ENCODE peak calls at places on chromosomes 1 and 21, in seven cellular contexts. I is astrocyte of the cerebellum, W is chondrocyte, G is PC-3, L is spleen, K is neural crest cell, X is vagina. U is an unnamed sample.

GRCh38 chr1:111605553-111605952 is 14.0 kb upstream of the RAP1A start:
- DNase-seq in W (no peak), K (no peak), G (no peak), L (no peak), X (no peak), I (peak), U (no peak)

GRCh38 chr1:193270996-193271395 is 84.6 kb upstream of the B3GALT2 start:
- DNase-seq in I (peak), W (no peak), L (no peak), G (no peak), X (no peak), K (no peak), U (no peak)

GRCh38 chr1:228935855-228936727 is 200.8 kb downstream of the RHOU start:
- DNase-seq in W (no peak), L (no peak), X (no peak), I (no peak), K (no peak), G (no peak), U (no peak)

GRCh38 chr1:187032982-187033705 is 204.4 kb downstream of the PLA2G4A start:
- DNase-seq in K (no peak), I (no peak), X (no peak), G (no peak), L (no peak), W (no peak), U (no peak)

GRCh38 chr1:242017580-242018233 is 18.8 kb upstream of the MAP1LC3C start:
- DNase-seq in W (no peak), K (peak), G (peak), L (peak), X (no peak), I (peak), U (no peak)

GRCh38 chr21:41767606-41768370 is 936 bp upstream of the RIPK4 start:
- DNase-seq in L (no peak), W (peak), K (no peak), G (peak), X (no peak), I (no peak), U (no peak)

GRCh38 chr1:58881471-58881994 is 97.7 kb upstream of the JUN start:
- DNase-seq in L (no peak), I (no peak), G (peak), W (no peak), K (no peak), X (no peak), U (peak)

GRCh38 chr1:85352055-85352454 is 75.6 kb upstream of the BCL10 start:
- DNase-seq in I (no peak), X (no peak), G (no peak), W (no peak), K (no peak), L (no peak), U (no peak)

GRCh38 chr1:112444269-112444668 is 48.3 kb downstream of the CTTNBP2NL start:
- DNase-seq in X (no peak), K (no peak), L (no peak), I (no peak), G (peak), W (no peak), U (no peak)

GRCh38 chr1:13725714-13726175 is 25.8 kb downstream of the PRDM2 start:
- DNase-seq in X (no peak), L (no peak), G (peak), K (no peak), I (peak), W (no peak), U (no peak)
- TF ChIP-seq CTCF in X (no peak), L (no peak), G (peak), K (peak), I (peak), W (peak), U (peak)

GRCh38 chr1:41559331-41559730 is 74.8 kb upstream of the EDN2 start:
- DNase-seq in W (no peak), I (no peak), X (no peak), L (no peak), G (no peak), K (no peak), U (no peak)
- TF ChIP-seq CTCF in W (no peak), I (no peak), X (no peak), L (no peak), G (no peak), K (no peak), U (no peak)

GRCh38 chr1:168867941-168868634 is 139.1 kb upstream of the DPT start:
- DNase-seq in X (no peak), W (no peak), L (no peak), G (no peak), I (no peak), K (no peak), U (no peak)

GRCh38 chr1:168865850-168866620 is 137.0 kb upstream of the DPT start:
- DNase-seq in G (no peak), X (no peak), L (no peak), K (no peak), W (no peak), I (no peak), U (no peak)

GRCh38 chr1:168864266-168864665 is 135.3 kb upstream of the DPT start:
- DNase-seq in I (no peak), X (no peak), W (no peak), G (no peak), L (no peak), K (no peak), U (no peak)

GRCh38 chr1:168861421-168862023 is 132.5 kb upstream of the DPT start:
- DNase-seq in X (no peak), W (no peak), I (no peak), K (no peak), L (no peak), G (peak), U (no peak)

DNA sequence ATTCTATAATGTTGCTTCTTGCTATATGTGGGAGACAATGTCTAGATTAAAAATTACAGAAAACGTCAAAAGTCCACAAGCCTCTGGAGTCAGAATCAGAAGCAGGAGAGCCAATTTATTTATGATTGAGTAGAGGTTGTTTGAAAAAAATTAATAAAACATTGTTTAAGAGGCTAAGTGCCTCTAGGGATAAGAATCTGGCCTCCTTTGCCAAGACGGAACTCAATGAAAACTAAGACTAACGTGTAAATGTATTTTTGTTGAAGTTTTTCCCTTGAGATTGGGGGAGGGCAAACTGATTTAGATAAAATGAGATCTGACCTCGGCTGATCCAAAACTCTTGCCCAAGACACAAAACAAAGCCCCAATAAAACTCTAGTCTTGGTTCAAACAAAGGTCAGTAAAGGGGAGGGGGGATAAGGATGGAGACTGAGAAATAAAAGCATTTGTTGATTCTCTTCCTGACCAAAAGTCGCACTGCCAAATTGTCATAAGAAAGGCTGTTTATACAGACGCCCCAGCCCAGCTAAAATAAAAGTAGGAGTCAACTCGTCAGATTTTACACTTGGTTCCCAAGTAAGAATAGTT is 134.7 kb upstream of the DPT start:
- DNase-seq in W (no peak), X (no peak), L (no peak), I (no peak), K (no peak), G (no peak), U (no peak)
- TF ChIP-seq CTCF in W (no peak), X (no peak), L (no peak), I (no peak), K (no peak), G (no peak), U (no peak)

GRCh38 chr1:102550729-102551384 is 554.1 kb upstream of the OLFM3 start:
- DNase-seq in I (no peak), G (peak), X (no peak), W (no peak), L (no peak), K (no peak), U (no peak)
- TF ChIP-seq CTCF in I (peak), G (peak), X (no peak), W (peak), L (no peak), K (peak), U (peak)

DNA sequence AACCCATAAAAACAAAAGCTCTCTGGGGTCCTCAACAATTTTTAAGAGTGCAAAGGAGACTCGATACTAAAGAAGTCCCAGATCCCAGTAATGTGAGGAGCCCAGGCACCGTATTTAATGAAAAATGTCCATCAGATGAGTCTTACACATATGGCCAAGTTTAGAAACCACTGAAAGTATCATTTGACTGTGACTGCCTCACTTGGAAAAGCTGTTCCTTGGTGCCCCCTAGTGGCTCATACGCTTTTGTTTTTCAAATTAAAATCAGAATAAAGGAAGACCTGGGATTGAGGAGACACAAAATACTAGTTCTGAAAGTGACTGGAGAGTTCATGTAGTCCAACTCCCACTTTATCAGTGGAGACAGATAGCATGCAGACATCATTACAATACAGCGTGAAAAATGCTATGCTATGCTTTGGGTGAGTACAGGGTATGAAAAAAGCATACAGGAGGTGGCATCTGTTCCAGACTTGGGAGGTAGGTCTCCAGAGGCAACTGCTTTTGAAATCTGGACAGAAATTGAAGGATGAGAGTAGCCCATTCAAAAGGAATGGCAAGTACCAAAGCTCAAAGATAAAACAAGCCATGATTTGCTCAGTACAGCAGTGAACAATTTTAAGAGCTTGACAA is 33.8 kb downstream of the GDAP2 start:
- DNase-seq in W (no peak), G (peak), L (no peak), I (peak), X (no peak), K (peak), U (peak)
- TF ChIP-seq CTCF in W (peak), G (peak), L (peak), I (peak), X (peak), K (peak), U (peak)

GRCh38 chr1:81471255-81471654 is 329.5 kb upstream of the ADGRL2 start:
- DNase-seq in K (no peak), G (no peak), L (no peak), I (no peak), X (no peak), W (no peak), U (no peak)
- TF ChIP-seq CTCF in K (no peak), G (peak), L (no peak), I (no peak), X (no peak), W (peak), U (no peak)

U was measured in AG09319.